ENCODE peak calls at places on chromosomes 6 and 20, in eight cellular contexts. G is skeletal muscle cell; N is CD4-positive, alpha-beta T cell; Q is mammary epithelial cell; O is stimulated activated CD4-positive, alpha-beta T cell treated with anti-CD3 and anti-CD28 coated beads, Interleukin-2, amount 100 ng/mL, for 48 hours; V is KG1; B is EL; U is T-helper 17 cell. W is an unnamed sample.

GRCh38 chr6:169411296-169411695 is 157.7 kb upstream of the THBS2 start:
- DNase-seq in G (no peak), N (no peak), Q (no peak), O (no peak), V (no peak), B (no peak), U (no peak), W (no peak)

GRCh38 chr20:61297491-61297890 is 45.4 kb downstream of the CDH4 start:
- DNase-seq in G (no peak), N (no peak), Q (no peak), O (no peak), V (no peak), B (no peak), U (no peak), W (no peak)

GRCh38 chr6:139028242-139028657 is 295 bp upstream of the ABRACL start:
- DNase-seq in G (no peak), N (no peak), Q (no peak), O (no peak), V (no peak), B (no peak), U (no peak), W (no peak)

GRCh38 chr20:63311833-63312243 is 18.9 kb downstream of the COL20A1 start:
- DNase-seq in G (no peak), N (no peak), Q (no peak), O (no peak), V (no peak), B (no peak), U (no peak), W (peak)

GRCh38 chr6:17469006-17469972 is 75.9 kb downstream of the CAP2 start:
- DNase-seq in G (no peak), N (no peak), Q (no peak), O (no peak), V (no peak), B (no peak), U (no peak), W (no peak)

GRCh38 chr6:56914791-56915658 is 39.9 kb upstream of the BEND6 start:
- DNase-seq in G (no peak), N (no peak), Q (no peak), O (no peak), V (peak), B (no peak), U (no peak), W (no peak)

GRCh38 chr20:17732907-17733521 is 33.2 kb downstream of the BANF2 start:
- DNase-seq in G (no peak), N (no peak), Q (no peak), O (no peak), V (no peak), B (no peak), U (no peak), W (no peak)

GRCh38 chr20:38985060-38985459 is 22.9 kb downstream of the DHX35 start:
- DNase-seq in G (no peak), N (no peak), Q (no peak), O (no peak), V (no peak), B (no peak), U (no peak), W (no peak)

GRCh38 chr20:32484221-32485125 is 100.7 kb downstream of the NOL4L start:
- DNase-seq in G (no peak), N (peak), Q (no peak), O (no peak), V (no peak), B (peak), U (peak), W (no peak)

GRCh38 chr6:115444079-115444478 is 616.6 kb downstream of the FRK start:
- DNase-seq in G (no peak), N (no peak), Q (no peak), O (no peak), V (no peak), B (no peak), U (no peak), W (no peak)

GRCh38 chr20:10656270-10656669 is 17.5 kb downstream of the JAG1 start:
- DNase-seq in G (no peak), N (no peak), Q (no peak), O (no peak), V (no peak), B (no peak), U (no peak), W (no peak)

GRCh38 chr6:108353853-108354252 is 59.0 kb downstream of the AFG1L start:
- DNase-seq in G (no peak), N (no peak), Q (no peak), O (no peak), V (no peak), B (peak), U (no peak), W (no peak)